ENCODE peak calls at places on chromosomes 11 and 22, in nine cellular contexts. X is fibroblast of lung; F is hepatocyte; R is PC-9; P is kidney epithelial cell; D is germinal center; M is MCF 10A; Y is activated effector memory CD4-positive, alpha-beta T cell treated with Interleukin-2 at 50 U/mL for 16 hours; E is hepatic stellate cell. B is an unnamed sample.
A peak's percentile ranks its signal among the peaks of the same experiment; 100 is the strongest.

GRCh38 chr11:122305018-122305417 is 189.0 kb upstream of the BLID start:
- DNase-seq in D (no peak), P (no peak), Y (no peak), X (no peak), F (no peak), E (no peak), M (no peak), R (no peak), B (no peak)

GRCh38 chr11:120184946-120185677 is 25.7 kb upstream of the OAF start:
- DNase-seq in F (peak; percentile 85), D (no peak), X (peak; percentile 50), R (no peak), M (no peak), E (no peak), P (no peak), Y (no peak), B (peak; percentile 53)

GRCh38 chr11:27239305-27239942 is 123.6 kb downstream of the CCDC34 start:
- DNase-seq in F (no peak), D (no peak), R (no peak), Y (no peak), M (no peak), P (no peak), X (no peak), E (no peak), B (no peak)

GRCh38 chr22:49271831-49272230 is 555.8 kb downstream of the BRD1 start:
- DNase-seq in P (no peak), F (no peak), E (no peak), R (no peak), X (no peak), D (no peak), M (no peak), Y (no peak), B (no peak)

GRCh38 chr11:57647960-57648776 is 1.5 kb downstream of the YPEL4 start:
- DNase-seq in E (no peak), F (peak; percentile 43), Y (no peak), R (no peak), D (no peak), X (no peak), P (no peak), M (no peak), B (no peak)

GRCh38 chr22:23537421-23537820 is 42.7 kb downstream of the IGLL1 start:
- DNase-seq in F (no peak), Y (no peak), M (no peak), D (no peak), X (no peak), E (no peak), R (no peak), P (no peak), B (no peak)

GRCh38 chr22:45036154-45036553 is 26.3 kb upstream of the PHF21B start:
- DNase-seq in F (peak; percentile 28), X (peak; percentile 40), M (peak; percentile 23), E (no peak), R (no peak), Y (no peak), P (no peak), D (no peak), B (peak; percentile 46)

GRCh38 chr22:25840883-25841282 is 98.9 kb downstream of the MYO18B start:
- DNase-seq in F (no peak), M (no peak), E (no peak), Y (no peak), X (no peak), D (no peak), P (no peak), R (no peak), B (no peak)

GRCh38 chr22:39219071-39220050 is 25.4 kb downstream of the PDGFB start:
- DNase-seq in R (peak; percentile 60), F (no peak), E (no peak), M (no peak), Y (no peak), D (no peak), X (no peak), P (no peak), B (peak; percentile 24)

GRCh38 chr22:50403701-50404101 is 60.6 kb downstream of the PPP6R2 start:
- DNase-seq in P (no peak), D (no peak), X (peak; percentile 17), R (no peak), Y (no peak), M (no peak), E (no peak), F (peak; percentile 35), B (peak; percentile 56)

GRCh38 chr22:29041408-29041807 is 20.2 kb downstream of the C22orf31 start:
- DNase-seq in P (no peak), M (no peak), Y (no peak), E (no peak), X (peak; percentile 47), D (no peak), R (no peak), F (no peak), B (no peak)

GRCh38 chr11:95989780-95990179 is 65.9 kb upstream of the MTMR2 start:
- DNase-seq in M (no peak), E (no peak), X (no peak), Y (no peak), D (no peak), F (no peak), R (no peak), P (no peak), B (no peak)

GRCh38 chr11:93340223-93340622 is 9.7 kb downstream of the DEUP1 start:
- DNase-seq in M (no peak), Y (no peak), F (peak; percentile 5), P (no peak), D (no peak), X (no peak), R (no peak), E (no peak), B (no peak)

GRCh38 chr22:30605449-30606110 is 1.4 kb upstream of the TCN2 start:
- DNase-seq in F (peak; percentile 65), P (no peak), X (peak; percentile 57), M (peak; percentile 59), R (no peak), E (peak; percentile 66), D (peak; percentile 64), Y (peak; percentile 3), B (peak; percentile 60)

GRCh38 chr22:48393041-48393370 is 1434.7 kb downstream of the BRD1 start:
- DNase-seq in M (no peak), Y (no peak), R (no peak), F (no peak), D (no peak), E (no peak), P (no peak), X (no peak), B (no peak)

GRCh38 chr11:64181506-64182411 is 4.2 kb upstream of the STIP1 start:
- DNase-seq in Y (peak; percentile 4), P (peak; percentile 82), X (peak; percentile 93), D (no peak), E (peak; percentile 95), M (peak; percentile 90), R (peak; percentile 88), F (peak; percentile 95), B (peak; percentile 95)

GRCh38 chr11:119729581-119730346 is 764 bp upstream of the NECTIN1 start:
- DNase-seq in P (no peak), X (peak; percentile 57), M (peak; percentile 60), E (peak; percentile 88), Y (no peak), F (peak; percentile 48), R (no peak), D (no peak), B (peak; percentile 83)

GRCh38 chr11:18313985-18314763 is 7.8 kb downstream of the HPS5 start:
- DNase-seq in Y (no peak), D (no peak), X (peak; percentile 15), F (no peak), M (peak; percentile 83), E (no peak), R (peak; percentile 70), P (no peak), B (no peak)

GRCh38 chr11:61732705-61733104 is 19.7 kb upstream of the MYRF start:
- DNase-seq in M (peak; percentile 35), Y (no peak), D (no peak), E (peak; percentile 50), X (peak; percentile 47), F (no peak), R (no peak), P (no peak), B (no peak)

GRCh38 chr11:69867076-69868002 is 48.1 kb upstream of the FGF3 start:
- DNase-seq in D (no peak), M (peak; percentile 27), F (no peak), Y (no peak), X (peak; percentile 63), P (peak; percentile 18), E (peak; percentile 60), R (peak; percentile 98), B (no peak)

GRCh38 chr11:66494935-66495334 is 14.7 kb downstream of the DPP3 start:
- DNase-seq in M (no peak), F (no peak), E (no peak), D (no peak), Y (no peak), P (no peak), R (no peak), X (no peak), B (no peak)

B was measured in ureter.